ENCODE peak calls at places on chromosomes 3 and 15, in five cellular contexts. U, T, P, Z and V are unnamed samples.

GRCh38 chr3:172373912-172374311 is 74.3 kb downstream of the GHSR start:
- DNase-seq in T (no peak), P (no peak), Z (no peak), U (no peak), V (no peak)

GRCh38 chr3:17808994-17809393 is 66.6 kb upstream of the TBC1D5 start:
- DNase-seq in U (no peak), T (peak), Z (no peak), P (no peak), V (peak)

GRCh38 chr3:158097571-158098553 is 8.4 kb downstream of the SHOX2 start:
- DNase-seq in P (peak), T (peak), Z (peak), U (peak), V (no peak)

GRCh38 chr15:68674975-68675374 is 96.2 kb downstream of the CORO2B start:
- DNase-seq in P (no peak), Z (no peak), U (peak), T (peak), V (no peak)

GRCh38 chr15:57866149-57866736 is 159.7 kb downstream of the POLR2M start:
- DNase-seq in P (peak), U (peak), T (peak), Z (peak), V (no peak)

GRCh38 chr3:147187687-147188086 is 218.7 kb downstream of the ZIC4 start:
- DNase-seq in Z (no peak), P (no peak), T (no peak), U (no peak), V (no peak)

GRCh38 chr3:13497386-13497785 is 17.3 kb downstream of the HDAC11 start:
- DNase-seq in U (no peak), P (no peak), Z (no peak), T (no peak), V (no peak)

GRCh38 chr15:65981837-65982696 is 112.8 kb downstream of the RAB11A start:
- DNase-seq in Z (peak), P (peak), U (peak), T (peak), V (no peak)